ENCODE peak calls at places on chromosomes 2 and 18, in seven cellular contexts. Q, X, D, U, Y, K and A are unnamed samples.

GRCh38 chr18:44729631-44730101 is 49.0 kb downstream of the SETBP1 start:
- DNase-seq in D (no peak), Q (peak; percentile 72), X (no peak), K (peak; percentile 39), U (no peak), Y (no peak), A (no peak)

GRCh38 chr2:42568431-42569115 is at the start of gene MTA3:
- DNase-seq in Y (peak; percentile 20), D (peak; percentile 56), X (peak; percentile 74), U (peak; percentile 65), K (peak; percentile 83), Q (peak; percentile 22), A (peak; percentile 30)

GRCh38 chr2:118882693-118883336 is 35.4 kb upstream of the EN1 start:
- DNase-seq in Y (peak; percentile 82), U (peak; percentile 39), D (peak; percentile 50), Q (peak; percentile 61), K (peak; percentile 81), X (peak; percentile 36), A (no peak)

GRCh38 chr2:12456293-12457151 is 260.2 kb upstream of the TRIB2 start:
- DNase-seq in D (peak; percentile 94), X (peak; percentile 88), K (peak; percentile 61), Q (peak; percentile 100), Y (peak; percentile 92), U (peak; percentile 79), A (peak; percentile 93)

GRCh38 chr2:134504586-134505336 is 214.0 kb downstream of the TMEM163 start:
- DNase-seq in Q (no peak), D (no peak), X (no peak), K (no peak), Y (peak; percentile 71), U (no peak), A (no peak)

GRCh38 chr18:52861558-52861957 is 521.6 kb downstream of the DCC start:
- DNase-seq in X (no peak), D (no peak), Q (no peak), K (no peak), Y (no peak), U (no peak), A (no peak)

GRCh38 chr2:85457877-85458316 is 39.4 kb downstream of the SH2D6 start:
- DNase-seq in X (no peak), K (no peak), D (no peak), Q (no peak), U (no peak), Y (peak; percentile 98), A (no peak)

GRCh38 chr18:59715966-59716369 is 18.7 kb upstream of the CCBE1 start:
- DNase-seq in D (no peak), X (no peak), U (no peak), Y (peak; percentile 95), K (no peak), Q (peak; percentile 98), A (no peak)

GRCh38 chr18:23073996-23074606 is 61.2 kb upstream of the CABLES1 start:
- DNase-seq in Y (no peak), Q (no peak), U (no peak), D (no peak), K (no peak), X (no peak), A (no peak)

GRCh38 chr2:64186698-64187605 is 42.7 kb upstream of the PELI1 start:
- DNase-seq in Q (peak; percentile 41), X (no peak), D (no peak), K (no peak), U (no peak), Y (no peak), A (no peak)

GRCh38 chr2:216392945-216393840 is 19.1 kb upstream of the SMARCAL1 start:
- DNase-seq in K (no peak), Q (no peak), D (no peak), Y (no peak), U (no peak), X (no peak), A (no peak)

GRCh38 chr18:59823611-59824195 is 76.1 kb upstream of the PMAIP1 start:
- DNase-seq in K (peak; percentile 33), D (peak; percentile 79), X (peak; percentile 20), Y (peak; percentile 92), Q (peak; percentile 91), U (peak; percentile 37), A (peak; percentile 70)

GRCh38 chr2:186274936-186275575 is 211.0 kb upstream of the ZC3H15 start:
- DNase-seq in K (no peak), Q (peak; percentile 84), X (no peak), U (no peak), Y (peak; percentile 61), D (no peak), A (no peak)

GRCh38 chr2:60553496-60553991 is at the start of gene BCL11A:
- DNase-seq in K (peak; percentile 76), X (peak; percentile 56), Y (peak; percentile 77), U (peak; percentile 80), Q (peak; percentile 63), D (peak; percentile 85), A (no peak)

GRCh38 chr2:152335851-152336102 is 803 bp downstream of the FMNL2 start:
- DNase-seq in U (no peak), Q (no peak), X (no peak), Y (no peak), D (no peak), K (peak; percentile 61), A (no peak)

GRCh38 chr2:48305569-48305968 is 224.4 kb upstream of the STON1 start:
- DNase-seq in U (no peak), X (no peak), K (no peak), Q (no peak), Y (no peak), D (no peak), A (no peak)

DNA sequence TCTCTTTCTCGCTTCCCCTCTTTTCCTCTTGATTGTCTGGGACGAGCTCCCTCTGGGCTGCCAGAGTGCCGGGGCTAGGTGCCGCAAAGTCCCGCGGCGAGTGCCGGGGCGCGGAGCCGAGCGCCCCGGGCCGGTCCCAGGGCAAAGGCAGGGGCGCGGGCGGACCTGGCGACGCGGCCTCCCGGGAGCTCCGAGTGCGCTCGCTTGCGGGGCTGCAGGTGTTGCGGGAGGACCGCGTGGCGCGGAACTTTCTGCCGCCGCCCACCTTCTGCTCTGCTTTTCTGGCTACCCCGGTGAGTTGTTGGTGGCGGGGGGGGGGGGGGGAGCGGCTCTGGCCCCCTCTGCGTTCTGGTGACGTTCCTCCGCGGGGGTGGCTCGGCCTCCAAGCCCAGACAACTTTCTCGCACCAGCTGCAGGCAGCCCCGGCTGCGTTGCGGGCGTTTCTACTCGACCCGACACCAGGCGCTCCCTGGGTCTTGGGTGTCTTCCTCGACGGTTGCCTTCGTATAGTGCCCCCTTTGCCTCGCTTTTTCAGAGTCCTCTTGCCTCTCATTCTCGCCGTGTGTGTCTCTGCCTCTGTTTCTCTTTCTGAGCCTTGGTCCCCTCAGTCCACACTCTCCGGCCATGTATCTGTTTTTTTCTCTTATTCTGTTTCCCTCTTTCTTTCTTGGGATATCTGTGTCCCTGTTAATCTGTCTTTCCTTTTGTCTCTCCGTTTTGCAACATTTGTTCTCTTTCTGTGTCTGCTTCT is 764 bp downstream of the GALNT13 start:
- DNase-seq in Q (no peak), K (no peak), X (no peak), Y (no peak), U (no peak), D (no peak), A (no peak)
- H3K4me3 ChIP-seq in Q (no peak overlapping the region), K (no peak overlapping the region), X (peak overlapping the region; percentile 50), Y (peak overlapping the region; percentile 46), U (peak overlapping the region; percentile 17), D (no peak overlapping the region), A (no peak overlapping the region)

GRCh38 chr2:5911801-5912200 is 219.6 kb downstream of the SOX11 start:
- DNase-seq in Q (no peak), Y (no peak), X (no peak), K (no peak), D (no peak), U (no peak), A (no peak)

GRCh38 chr2:5914831-5915611 is 222.8 kb downstream of the SOX11 start:
- DNase-seq in K (no peak), Y (peak; percentile 2), X (peak; percentile 55), D (no peak), Q (no peak), U (no peak), A (no peak)

GRCh38 chr2:5921081-5921642 is 229.0 kb downstream of the SOX11 start:
- DNase-seq in K (no peak), D (no peak), Y (no peak), Q (no peak), X (peak; percentile 34), U (no peak), A (no peak)

GRCh38 chr2:5913729-5914390 is 221.7 kb downstream of the SOX11 start:
- DNase-seq in Y (no peak), U (no peak), X (no peak), Q (no peak), K (no peak), D (no peak), A (no peak)

DNA sequence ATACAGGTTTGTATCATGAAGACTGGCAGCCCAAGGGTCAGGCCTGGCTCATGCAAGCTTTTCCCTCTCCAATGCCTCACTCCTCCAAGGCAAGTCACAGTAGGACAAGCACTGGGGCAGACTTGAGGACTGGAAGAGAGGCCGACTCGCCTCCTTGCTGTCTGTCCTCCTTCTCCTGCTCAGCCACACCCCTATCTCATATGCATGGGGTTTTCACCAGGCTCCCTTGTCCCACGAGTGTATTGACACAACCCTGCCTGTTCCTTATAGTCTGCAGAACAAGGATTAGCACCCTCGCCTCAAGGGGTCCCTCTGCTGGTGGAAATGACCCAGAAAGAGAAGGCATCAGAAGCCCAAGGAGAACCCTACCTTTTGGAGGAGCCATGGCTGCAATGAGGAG is 223.7 kb downstream of the SOX11 start:
- DNase-seq in X (no peak), K (no peak), Y (peak; percentile 30), D (peak; percentile 3), U (no peak), Q (no peak), A (no peak)
- TF ChIP-seq CTCF in X (peak; percentile 48), K (no peak), Y (peak; percentile 51), D (no peak), U (no peak), Q (peak; percentile 9), A (no peak)

DNA sequence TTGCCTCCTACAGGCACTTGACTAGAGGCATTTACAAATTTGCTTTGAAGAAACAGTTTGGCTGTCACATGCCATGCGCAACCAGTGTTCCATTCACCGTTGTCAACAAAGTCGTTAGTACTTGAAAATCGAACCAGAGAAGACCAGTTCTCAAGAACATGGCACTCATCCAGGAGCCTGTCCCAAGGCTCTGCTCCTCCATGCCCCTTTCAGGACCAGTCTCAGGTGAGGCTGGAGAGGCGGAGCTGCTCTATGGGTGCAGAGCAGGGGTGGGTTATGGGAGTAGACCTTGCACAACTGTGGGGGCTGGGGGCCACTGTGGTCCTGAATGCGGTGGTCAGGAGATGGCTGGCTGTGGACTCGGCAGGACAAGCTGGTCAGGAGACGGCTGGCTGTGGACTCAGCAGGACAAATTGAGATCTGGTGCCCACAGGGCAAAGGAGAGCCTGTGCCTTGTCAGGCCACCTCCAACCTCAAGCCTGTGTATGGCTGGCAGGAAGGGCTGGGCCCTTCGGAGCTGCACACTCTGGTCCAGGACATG is 12.3 kb upstream of the ATP9B start:
- DNase-seq in U (no peak), Y (no peak), D (peak; percentile 76), K (no peak), Q (no peak), X (no peak), A (no peak)
- H3K4me3 ChIP-seq in U (no peak overlapping the region), Y (no peak overlapping the region), D (no peak overlapping the region), K (no peak overlapping the region), Q (no peak overlapping the region), X (no peak overlapping the region), A (no peak overlapping the region)

DNA sequence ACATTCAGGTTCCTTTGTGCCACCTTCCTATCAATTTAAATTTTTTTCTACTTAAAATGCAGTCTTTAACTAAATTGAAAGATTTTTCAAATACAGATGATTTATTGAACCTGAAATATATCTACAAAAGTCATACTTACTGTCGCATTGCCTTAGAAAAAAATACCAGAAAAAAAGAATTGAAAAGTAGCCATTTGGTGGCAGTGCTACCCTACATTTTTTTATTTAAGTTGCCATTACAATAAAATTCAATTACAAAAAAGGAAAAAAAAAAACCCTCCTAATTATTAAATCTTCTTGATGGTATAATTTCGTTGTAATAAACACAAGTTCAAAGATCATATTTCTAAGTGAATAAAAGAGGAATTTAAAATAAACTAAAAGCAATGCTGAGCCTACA is 43.4 kb downstream of the DSC3 start:
- DNase-seq in D (no peak), X (no peak), U (no peak), Q (no peak), Y (peak; percentile 36), K (no peak), A (no peak)
- TF ChIP-seq CTCF in D (peak; percentile 30), X (peak; percentile 24), U (no peak), Q (no peak), Y (peak; percentile 55), K (no peak), A (no peak)